ENCODE peak calls at places on chromosome 18, in seven cellular contexts. C, F, R, Y, I, D and K are unnamed samples.

GRCh38 chr18:52716926-52717325 is 376.9 kb downstream of the DCC start:
- DNase-seq in C (no peak), F (no peak), R (peak), Y (no peak), I (no peak), D (peak), K (peak)

GRCh38 chr18:13641551-13642439 is 84.6 kb downstream of the FAM210A start:
- DNase-seq in C (no peak), F (no peak), R (no peak), Y (no peak), I (no peak), D (no peak), K (no peak)

GRCh38 chr18:79465392-79465991 is 69.8 kb downstream of the NFATC1 start:
- DNase-seq in C (no peak), F (no peak), R (no peak), Y (no peak), I (peak), D (no peak), K (no peak)

GRCh38 chr18:47767699-47768098 is 162.8 kb downstream of the SMAD2 start:
- DNase-seq in C (no peak), F (no peak), R (no peak), Y (no peak), I (no peak), D (no peak), K (no peak)

GRCh38 chr18:60892855-60893254 is 440.4 kb upstream of the CDH20 start:
- DNase-seq in C (no peak), F (peak), R (peak), Y (no peak), I (no peak), D (no peak), K (no peak)

GRCh38 chr18:35378206-35378795 is 1.2 kb upstream of the ZNF396 start:
- DNase-seq in C (no peak), F (no peak), R (no peak), Y (no peak), I (no peak), D (no peak), K (no peak)

GRCh38 chr18:29361843-29362242 is 1184.9 kb upstream of the CDH2 start:
- DNase-seq in C (peak), F (no peak), R (no peak), Y (no peak), I (no peak), D (no peak), K (peak)

GRCh38 chr18:13427354-13427753 is 208.8 kb downstream of the LDLRAD4 start:
- DNase-seq in C (no peak), F (no peak), R (no peak), Y (no peak), I (no peak), D (no peak), K (no peak)

GRCh38 chr18:79393181-79393598 is 2.5 kb upstream of the NFATC1 start:
- DNase-seq in C (no peak), F (no peak), R (no peak), Y (no peak), I (no peak), D (no peak), K (no peak)

GRCh38 chr18:70522183-70522582 is 233.3 kb downstream of the SOCS6 start:
- DNase-seq in C (no peak), F (no peak), R (no peak), Y (no peak), I (no peak), D (no peak), K (no peak)

GRCh38 chr18:62717059-62717849 is 1.9 kb downstream of the PHLPP1 start:
- DNase-seq in C (no peak), F (peak), R (peak), Y (no peak), I (no peak), D (peak), K (peak)

GRCh38 chr18:36903215-36903928 is 74.4 kb downstream of the KIAA1328 start:
- DNase-seq in C (no peak), F (no peak), R (no peak), Y (no peak), I (no peak), D (no peak), K (no peak)

GRCh38 chr18:42706618-42707017 is 408.9 kb downstream of the RIT2 start:
- DNase-seq in C (no peak), F (no peak), R (no peak), Y (no peak), I (no peak), D (no peak), K (peak)

GRCh38 chr18:47254341-47254939 is 3.0 kb upstream of the SKOR2 start:
- DNase-seq in C (no peak), F (no peak), R (peak), Y (peak), I (no peak), D (no peak), K (peak)

GRCh38 chr18:8689431-8689830 is 15.9 kb upstream of the MTCL1 start:
- DNase-seq in C (no peak), F (no peak), R (no peak), Y (no peak), I (no peak), D (no peak), K (no peak)

GRCh38 chr18:28606686-28607085 is 429.8 kb upstream of the CDH2 start:
- DNase-seq in C (no peak), F (no peak), R (no peak), Y (no peak), I (no peak), D (no peak), K (no peak)

GRCh38 chr18:22604390-22604985 is 186.8 kb upstream of the CTAGE1 start:
- DNase-seq in C (no peak), F (no peak), R (no peak), Y (no peak), I (no peak), D (no peak), K (no peak)

GRCh38 chr18:6427281-6427680 is 12.6 kb upstream of the L3MBTL4 start:
- DNase-seq in C (no peak), F (no peak), R (no peak), Y (no peak), I (no peak), D (no peak), K (no peak)

GRCh38 chr18:45861926-45862325 is 36.5 kb downstream of the SIGLEC15 start:
- DNase-seq in C (no peak), F (no peak), R (no peak), Y (no peak), I (no peak), D (no peak), K (no peak)

GRCh38 chr18:63197246-63197791 is 122.2 kb downstream of the BCL2 start:
- DNase-seq in C (no peak), F (no peak), R (no peak), Y (no peak), I (no peak), D (no peak), K (no peak)

GRCh38 chr18:76426738-76427305 is 68.2 kb downstream of the ZNF516 start:
- DNase-seq in C (no peak), F (peak), R (peak), Y (peak), I (no peak), D (peak), K (peak)

GRCh38 chr18:48719388-48719787 is 180.6 kb downstream of the CTIF start:
- DNase-seq in C (no peak), F (no peak), R (no peak), Y (no peak), I (no peak), D (no peak), K (no peak)

GRCh38 chr18:54003195-54003594 is 221.3 kb downstream of the MBD2 start:
- DNase-seq in C (no peak), F (no peak), R (no peak), Y (no peak), I (no peak), D (no peak), K (no peak)

GRCh38 chr18:58661423-58661822 is 9.8 kb upstream of the MALT1 start:
- DNase-seq in C (no peak), F (no peak), R (no peak), Y (no peak), I (no peak), D (no peak), K (no peak)

GRCh38 chr18:75324686-75325257 is 102.7 kb downstream of the SMIM21 start:
- DNase-seq in C (no peak), F (no peak), R (no peak), Y (no peak), I (no peak), D (no peak), K (no peak)

GRCh38 chr18:3251249-3251962 is 3.8 kb downstream of the MYL12A start:
- DNase-seq in C (no peak), F (no peak), R (no peak), Y (no peak), I (no peak), D (no peak), K (no peak)

GRCh38 chr18:57437782-57438668 is 2.9 kb downstream of the ONECUT2 start:
- DNase-seq in C (no peak), F (peak), R (peak), Y (no peak), I (no peak), D (peak), K (peak)

GRCh38 chr18:57439985-57440330 is 4.8 kb downstream of the ONECUT2 start:
- DNase-seq in C (no peak), F (no peak), R (no peak), Y (no peak), I (no peak), D (no peak), K (no peak)

GRCh38 chr18:57439617-57439975 is 4.4 kb downstream of the ONECUT2 start:
- DNase-seq in C (no peak), F (no peak), R (no peak), Y (no peak), I (no peak), D (no peak), K (no peak)

GRCh38 chr18:57437433-57437781 is 2.2 kb downstream of the ONECUT2 start:
- DNase-seq in C (no peak), F (no peak), R (peak), Y (no peak), I (no peak), D (peak), K (peak)

GRCh38 chr18:57438669-57439616 is 3.8 kb downstream of the ONECUT2 start:
- DNase-seq in C (no peak), F (no peak), R (no peak), Y (no peak), I (no peak), D (peak), K (no peak)
- TF ChIP-seq JUND in C (no peak), F (no peak), R (no peak), Y (no peak), I (no peak), D (no peak), K (no peak)

DNA sequence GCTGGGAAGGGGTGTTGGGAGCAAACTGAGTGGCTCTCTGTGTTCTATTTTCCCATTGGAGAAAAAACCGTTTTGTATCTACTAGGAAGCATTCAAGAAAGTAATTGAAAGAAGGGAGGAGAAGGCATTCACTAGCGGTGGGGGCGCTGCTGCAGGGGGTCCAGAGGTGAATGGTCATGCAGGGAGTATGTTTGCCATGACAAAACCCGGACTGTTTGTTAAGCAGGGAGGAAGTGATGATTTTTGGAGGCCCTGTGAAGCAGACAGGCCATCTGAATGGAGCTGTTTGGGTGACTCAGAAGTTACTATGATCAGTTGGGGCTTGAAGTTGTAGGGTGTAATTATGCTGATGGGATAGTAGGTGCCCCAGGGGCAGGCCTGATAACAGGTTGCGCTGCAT is 7.0 kb downstream of the TAF4B start:
- DNase-seq in C (peak), F (no peak), R (peak), Y (no peak), I (no peak), D (no peak), K (no peak)
- TF ChIP-seq JUND in C (no peak), F (no peak), R (no peak), Y (no peak), I (no peak), D (no peak), K (no peak)

GRCh38 chr18:38651736-38652135 is 1086.1 kb upstream of the CELF4 start:
- DNase-seq in C (no peak), F (no peak), R (no peak), Y (no peak), I (no peak), D (no peak), K (no peak)
- TF ChIP-seq JUND in C (no peak), F (no peak), R (no peak), Y (no peak), I (no peak), D (no peak), K (no peak)

GRCh38 chr18:40473221-40473620 is 1481.8 kb upstream of the PIK3C3 start:
- DNase-seq in C (no peak), F (no peak), R (no peak), Y (no peak), I (no peak), D (no peak), K (no peak)
- TF ChIP-seq JUND in C (no peak), F (no peak), R (no peak), Y (no peak), I (no peak), D (no peak), K (no peak)

GRCh38 chr18:57311472-57311871 is 40.9 kb upstream of the ST8SIA3 start:
- DNase-seq in C (no peak), F (no peak), R (no peak), Y (no peak), I (no peak), D (no peak), K (no peak)
- TF ChIP-seq JUND in C (no peak), F (no peak), R (no peak), Y (no peak), I (no peak), D (no peak), K (no peak)

GRCh38 chr18:31329787-31330438 is 12.0 kb downstream of the DSG1 start:
- DNase-seq in C (peak), F (no peak), R (no peak), Y (no peak), I (no peak), D (no peak), K (no peak)
- TF ChIP-seq JUND in C (no peak), F (no peak), R (no peak), Y (no peak), I (no peak), D (no peak), K (no peak)